ENCODE peak calls at places on chromosomes 2 and 18, in six cellular contexts. V is HAP-1; J is endothelial cell of umbilical vein; B is mucosa of descending colon; F is skeletal muscle cell; D is CD8-positive, alpha-beta memory T cell. X is an unnamed sample.

GRCh38 chr2:118860506-118860905 is 13.1 kb upstream of the EN1 start:
- DNase-seq in V (no peak), J (no peak), B (no peak), F (no peak), D (no peak), X (no peak)

GRCh38 chr2:7111626-7112025 is 194.4 kb downstream of the RNF144A start:
- DNase-seq in V (no peak), J (no peak), B (peak), F (no peak), D (no peak), X (no peak)

GRCh38 chr2:200482194-200482593 is 27.7 kb downstream of the KCTD18 start:
- DNase-seq in V (no peak), J (no peak), B (no peak), F (no peak), D (no peak), X (no peak)

GRCh38 chr18:35999925-36000324 is 27.4 kb downstream of the RMP24 start:
- DNase-seq in V (no peak), J (no peak), B (no peak), F (no peak), D (no peak), X (no peak)

GRCh38 chr18:75800331-75800648 is 372.8 kb upstream of the SMIM21 start:
- DNase-seq in V (no peak), J (no peak), B (no peak), F (no peak), D (no peak), X (no peak)

GRCh38 chr2:15693926-15694588 is 102.4 kb downstream of the DDX1 start:
- DNase-seq in V (no peak), J (no peak), B (no peak), F (no peak), D (no peak), X (no peak)

GRCh38 chr2:241315879-241316700 is at the start of gene SEPTIN2:
- DNase-seq in V (peak), J (peak), B (peak), F (peak), D (peak), X (no peak)

GRCh38 chr2:45852450-45853150 is 201.1 kb downstream of the PRKCE start:
- DNase-seq in V (no peak), J (no peak), B (no peak), F (no peak), D (no peak), X (no peak)

GRCh38 chr18:32488078-32488477 is 17.4 kb upstream of the GAREM1 start:
- DNase-seq in V (no peak), J (no peak), B (no peak), F (no peak), D (no peak), X (no peak)

GRCh38 chr2:191039616-191040015 is 25.6 kb upstream of the STAT1 start:
- DNase-seq in V (no peak), J (no peak), B (no peak), F (no peak), D (no peak), X (no peak)

GRCh38 chr2:118810766-118811165 is 36.7 kb downstream of the EN1 start:
- DNase-seq in V (no peak), J (no peak), B (no peak), F (no peak), D (no peak), X (no peak)

GRCh38 chr2:203718087-203718486 is 11.6 kb downstream of the CD28 start:
- DNase-seq in V (no peak), J (peak), B (peak), F (no peak), D (peak), X (peak)

GRCh38 chr2:178280261-178280852 is 86.0 kb downstream of the OSBPL6 start:
- DNase-seq in V (peak), J (peak), B (peak), F (no peak), D (peak), X (peak)

GRCh38 chr2:157923598-157923997 is 47.5 kb upstream of the ACVR1 start:
- DNase-seq in V (no peak), J (no peak), B (no peak), F (no peak), D (no peak), X (no peak)

GRCh38 chr2:109349555-109350430 is 220.8 kb downstream of the SH3RF3 start:
- DNase-seq in V (no peak), J (no peak), B (no peak), F (peak), D (no peak), X (peak)

GRCh38 chr2:129092871-129093385 is 774.3 kb upstream of the HS6ST1 start:
- DNase-seq in V (no peak), J (no peak), B (peak), F (no peak), D (no peak), X (no peak)

GRCh38 chr2:69546646-69547045 is 96.9 kb downstream of the AAK1 start:
- DNase-seq in V (no peak), J (no peak), B (no peak), F (no peak), D (no peak), X (no peak)

GRCh38 chr2:85741811-85742507 is 11.8 kb upstream of the ATOH8 start:
- DNase-seq in V (no peak), J (peak), B (peak), F (peak), D (no peak), X (no peak)

GRCh38 chr2:148874868-148875341 is at the start of gene KIF5C:
- DNase-seq in V (peak), J (peak), B (peak), F (peak), D (peak), X (peak)

GRCh38 chr2:151518802-151519201 is 109.1 kb downstream of the RIF1 start:
- DNase-seq in V (no peak), J (peak), B (no peak), F (no peak), D (no peak), X (no peak)

GRCh38 chr2:239768907-239769573 is 256.1 kb downstream of the NDUFA10 start:
- DNase-seq in V (no peak), J (no peak), B (no peak), F (no peak), D (peak), X (no peak)

GRCh38 chr2:29463181-29463900 is 348.1 kb downstream of the CLIP4 start:
- DNase-seq in V (no peak), J (no peak), B (no peak), F (peak), D (no peak), X (peak)

GRCh38 chr2:219886615-219887014 is 259.2 kb downstream of the SLC4A3 start:
- DNase-seq in V (no peak), J (no peak), B (no peak), F (no peak), D (no peak), X (peak)

GRCh38 chr2:163247151-163247872 is 408.7 kb upstream of the KCNH7 start:
- DNase-seq in V (no peak), J (no peak), B (no peak), F (no peak), D (no peak), X (no peak)

GRCh38 chr2:142974288-142975024 is 97.0 kb downstream of the KYNU start:
- DNase-seq in V (peak), J (peak), B (no peak), F (no peak), D (no peak), X (no peak)

GRCh38 chr2:201891676-201892075 is 85.3 kb downstream of the CDK15 start:
- DNase-seq in V (no peak), J (no peak), B (no peak), F (no peak), D (no peak), X (no peak)

GRCh38 chr2:201890447-201890846 is 84.1 kb downstream of the CDK15 start:
- DNase-seq in V (no peak), J (peak), B (no peak), F (no peak), D (no peak), X (no peak)

GRCh38 chr2:201887851-201888451 is 81.6 kb downstream of the CDK15 start:
- DNase-seq in V (no peak), J (peak), B (no peak), F (no peak), D (no peak), X (no peak)

GRCh38 chr2:201886504-201886903 is 80.2 kb downstream of the CDK15 start:
- DNase-seq in V (no peak), J (no peak), B (no peak), F (no peak), D (no peak), X (no peak)

DNA sequence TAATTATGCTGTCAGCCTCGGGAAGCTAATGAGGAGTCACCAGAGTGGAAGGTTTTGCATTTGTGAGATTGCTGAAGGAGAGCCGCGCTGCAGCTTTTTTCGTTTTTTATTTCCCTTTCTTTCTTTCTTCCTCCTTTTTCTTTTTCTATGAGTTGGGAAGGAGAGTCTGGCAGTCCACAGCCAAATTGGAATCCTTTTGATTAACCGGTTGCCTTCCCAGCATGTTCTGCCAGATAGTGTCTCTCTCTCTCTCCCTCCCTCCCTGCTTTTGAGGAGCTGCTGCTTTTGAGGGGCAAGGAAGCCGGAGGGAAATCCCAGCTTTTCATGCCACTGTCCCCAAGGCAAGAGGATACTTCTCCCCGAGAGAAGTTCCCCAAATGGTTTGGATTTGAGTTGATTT is 82.1 kb downstream of the CDK15 start:
- DNase-seq in V (no peak), J (peak), B (no peak), F (no peak), D (no peak), X (no peak)
- H3K4me3 ChIP-seq in V (no peak), J (no peak), B (no peak), F (no peak), D (no peak), X (peak)

DNA sequence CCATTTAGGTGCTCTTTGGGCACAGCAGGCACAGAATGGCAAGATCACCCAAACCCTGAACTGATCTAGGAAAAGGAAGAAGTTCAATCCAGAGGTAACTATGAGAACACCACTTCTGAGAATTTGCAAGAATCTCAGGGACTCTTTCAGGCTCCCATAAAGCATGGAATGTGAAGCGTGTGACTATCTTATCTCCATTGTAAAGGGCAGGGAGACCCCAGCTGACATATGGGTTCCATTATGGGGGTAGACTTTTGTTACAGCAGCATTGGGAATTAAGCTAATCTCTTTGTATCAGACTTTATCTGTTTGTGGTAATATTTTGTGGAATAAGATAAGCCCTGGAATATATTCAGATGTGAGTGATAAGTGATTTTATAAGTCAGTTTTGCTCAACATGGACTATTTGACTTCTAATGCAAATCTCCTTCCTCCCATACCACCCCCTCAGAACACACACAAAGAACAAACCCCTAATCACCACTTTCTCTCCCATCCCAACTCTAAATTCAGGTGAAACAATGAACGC is 468.3 kb downstream of the MEIS1 start:
- DNase-seq in V (no peak), J (no peak), B (no peak), F (no peak), D (no peak), X (no peak)
- H3K4me3 ChIP-seq in V (no peak), J (no peak), B (no peak), F (no peak), D (no peak), X (no peak)

GRCh38 chr2:19228720-19229119 is 129.7 kb downstream of the OSR1 start:
- DNase-seq in V (peak), J (no peak), B (no peak), F (no peak), D (no peak), X (no peak)

GRCh38 chr2:19231625-19232024 is 126.8 kb downstream of the OSR1 start:
- DNase-seq in V (no peak), J (no peak), B (no peak), F (no peak), D (no peak), X (no peak)

GRCh38 chr2:19228092-19228670 is 130.2 kb downstream of the OSR1 start:
- DNase-seq in V (peak), J (no peak), B (no peak), F (no peak), D (no peak), X (peak)

GRCh38 chr2:19235308-19235707 is 123.1 kb downstream of the OSR1 start:
- DNase-seq in V (no peak), J (no peak), B (no peak), F (peak), D (no peak), X (peak)

DNA sequence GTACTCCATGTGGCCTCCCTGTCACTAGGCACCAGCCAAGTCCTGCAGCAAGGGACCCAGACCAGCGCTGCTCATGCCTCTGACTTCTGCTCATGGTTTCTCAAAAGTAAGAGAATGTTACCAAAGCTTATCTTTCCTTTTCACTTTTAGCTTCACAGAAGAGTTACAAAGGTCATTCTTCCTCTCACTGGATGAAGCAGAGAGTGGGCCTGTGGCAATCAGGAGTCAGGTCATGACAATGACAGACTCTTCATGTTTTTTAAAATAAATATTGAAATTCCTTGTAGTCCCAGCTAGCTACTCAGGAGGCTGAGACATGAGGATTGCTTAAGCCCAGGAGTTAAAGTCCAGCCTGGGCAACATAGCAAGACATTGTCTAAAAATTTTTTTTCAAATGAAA is 126.1 kb downstream of the OSR1 start:
- DNase-seq in V (no peak), J (no peak), B (no peak), F (no peak), D (no peak), X (no peak)
- H3K4me3 ChIP-seq in V (no peak), J (no peak), B (no peak), F (no peak), D (no peak), X (no peak)

GRCh38 chr2:144323946-144324345 is 196.0 kb downstream of the ZEB2 start:
- DNase-seq in V (no peak), J (no peak), B (no peak), F (no peak), D (no peak), X (no peak)
- H3K4me3 ChIP-seq in V (no peak), J (no peak), B (no peak), F (no peak), D (no peak), X (no peak)

GRCh38 chr2:226031078-226031937 is 631.8 kb downstream of the NYAP2 start:
- DNase-seq in V (peak), J (peak), B (peak), F (peak), D (no peak), X (peak)
- H3K4me3 ChIP-seq in V (peak), J (peak), B (no peak), F (peak), D (no peak), X (peak)

DNA sequence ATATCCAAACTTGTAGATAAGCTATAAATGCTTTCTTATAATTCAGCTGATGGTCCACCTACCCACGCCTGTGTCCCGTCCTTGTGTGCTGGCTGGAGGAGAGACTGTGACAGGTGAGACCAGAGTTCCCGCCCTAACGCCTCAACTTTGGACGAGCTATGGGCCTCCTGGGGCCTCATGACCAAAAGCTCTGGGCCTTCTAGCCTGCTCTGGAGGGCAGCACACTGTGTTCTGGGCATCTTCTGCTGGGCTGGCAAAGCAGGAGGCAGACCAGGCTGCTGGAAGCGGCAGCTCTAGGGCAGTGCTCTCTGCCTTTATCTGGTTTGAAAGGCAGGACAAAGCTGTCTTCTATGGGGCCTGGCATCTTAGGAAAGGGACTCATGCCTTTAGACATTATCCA is 26.0 kb upstream of the PAX8 start:
- DNase-seq in V (no peak), J (no peak), B (no peak), F (no peak), D (no peak), X (no peak)
- H3K4me3 ChIP-seq in V (no peak), J (no peak), B (no peak), F (no peak), D (no peak), X (no peak)

GRCh38 chr18:48540329-48541025 is 1.6 kb downstream of the CTIF start:
- DNase-seq in V (peak), J (peak), B (peak), F (no peak), D (peak), X (peak)

GRCh38 chr18:48541026-48541746 is 2.4 kb downstream of the CTIF start:
- DNase-seq in V (peak), J (peak), B (peak), F (peak), D (no peak), X (peak)

GRCh38 chr18:48543228-48543627 is 4.4 kb downstream of the CTIF start:
- DNase-seq in V (no peak), J (no peak), B (no peak), F (no peak), D (no peak), X (no peak)

GRCh38 chr18:48542513-48543181 is 3.8 kb downstream of the CTIF start:
- DNase-seq in V (no peak), J (no peak), B (no peak), F (no peak), D (no peak), X (no peak)

GRCh38 chr18:48541747-48542108 is 2.9 kb downstream of the CTIF start:
- DNase-seq in V (no peak), J (no peak), B (peak), F (no peak), D (no peak), X (no peak)
- H3K4me3 ChIP-seq in V (no peak), J (peak), B (no peak), F (peak), D (no peak), X (no peak)

GRCh38 chr18:54828290-54828871 is at the start of gene RAB27B:
- DNase-seq in V (peak), J (peak), B (peak), F (peak), D (peak), X (peak)

GRCh38 chr18:54825626-54826344 is 2.5 kb upstream of the RAB27B start:
- DNase-seq in V (no peak), J (no peak), B (no peak), F (no peak), D (no peak), X (no peak)

GRCh38 chr18:54830260-54830659 is 2.0 kb downstream of the RAB27B start:
- DNase-seq in V (no peak), J (no peak), B (no peak), F (no peak), D (no peak), X (no peak)

GRCh38 chr18:54829856-54830255 is 1.6 kb downstream of the RAB27B start:
- DNase-seq in V (no peak), J (no peak), B (peak), F (no peak), D (no peak), X (no peak)

GRCh38 chr18:54828986-54829385 is 709 bp downstream of the RAB27B start:
- DNase-seq in V (no peak), J (no peak), B (no peak), F (no peak), D (no peak), X (no peak)
- H3K4me3 ChIP-seq in V (no peak), J (peak), B (no peak), F (peak), D (peak), X (peak)

GRCh38 chr18:46034230-46034629 is 37.8 kb downstream of the PSTPIP2 start:
- DNase-seq in V (no peak), J (no peak), B (no peak), F (no peak), D (no peak), X (peak)

DNA sequence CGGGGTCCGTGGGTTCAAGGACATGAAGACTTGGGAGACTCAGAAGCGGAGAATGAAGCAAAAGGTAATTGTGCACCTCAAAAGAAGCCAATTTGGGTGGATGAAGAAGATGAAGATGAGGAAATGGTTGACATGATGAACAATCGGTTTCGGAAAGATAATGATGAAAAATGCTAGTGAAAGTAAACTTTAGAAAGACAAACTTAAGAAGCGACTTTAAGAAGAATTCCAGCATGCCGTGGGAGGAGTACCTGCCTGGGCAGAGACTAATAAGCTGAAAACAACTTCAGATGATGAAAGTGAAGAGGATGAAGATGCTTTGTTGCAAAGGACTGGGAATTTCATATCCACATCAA is 43.5 kb downstream of the PSTPIP2 start:
- DNase-seq in V (no peak), J (peak), B (no peak), F (no peak), D (no peak), X (no peak)
- H3K4me3 ChIP-seq in V (no peak), J (peak), B (no peak), F (peak), D (peak), X (peak)

GRCh38 chr2:66390152-66390551 is 44.8 kb upstream of the MEIS1 start:
- DNase-seq in V (no peak), J (no peak), B (no peak), F (no peak), D (no peak), X (no peak)

GRCh38 chr2:66387374-66387773 is 47.6 kb upstream of the MEIS1 start:
- DNase-seq in V (no peak), J (no peak), B (no peak), F (no peak), D (no peak), X (no peak)

GRCh38 chr2:66389651-66390131 is 45.2 kb upstream of the MEIS1 start:
- DNase-seq in V (no peak), J (no peak), B (no peak), F (no peak), D (no peak), X (peak)

DNA sequence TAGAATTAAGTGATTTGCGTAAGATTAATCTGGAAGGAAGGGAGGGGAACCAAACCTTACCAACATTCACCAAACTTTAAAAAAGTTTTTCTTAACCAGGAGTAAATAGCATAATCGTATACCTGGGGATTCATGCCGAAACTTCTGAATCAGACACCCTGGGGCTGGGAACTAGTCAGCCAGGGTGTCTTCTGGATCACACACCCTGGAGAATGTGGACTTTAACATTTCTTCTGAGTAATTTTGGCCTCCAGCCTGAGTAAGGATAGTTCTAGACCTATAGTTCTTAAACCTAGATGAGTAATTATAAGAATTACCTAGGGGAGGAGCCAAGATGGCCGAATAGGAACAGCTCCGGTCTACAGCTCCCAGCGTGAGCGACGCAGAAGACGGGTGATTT is 44.1 kb upstream of the MEIS1 start:
- DNase-seq in V (no peak), J (no peak), B (no peak), F (no peak), D (no peak), X (no peak)
- H3K4me3 ChIP-seq in V (no peak), J (no peak), B (no peak), F (no peak), D (no peak), X (no peak)

X was measured in cardiac muscle cell.